ENCODE peak calls at places on chromosomes 2 and 18, in eight cellular contexts. One of them, this sample, is unnamed.

GRCh38 chr2:44578401-44579135 is 216.8 kb downstream of the CAMKMT start:
- DNase-seq in heart left ventricle: no peak
- DNase-seq in uterus: no peak
- DNase-seq in stomach: no peak
- DNase-seq in gastrocnemius medialis: no peak
- DNase-seq in IMR-90: peak; percentile 56
- DNase-seq in K562: no peak
- DNase-seq in sigmoid colon: no peak
- DNase-seq in this sample: no peak

GRCh38 chr2:54060000-54060399 is 55.4 kb upstream of the ACYP2 start:
- DNase-seq in IMR-90: peak; percentile 65
- DNase-seq in stomach: no peak
- DNase-seq in heart left ventricle: no peak
- DNase-seq in K562: no peak
- DNase-seq in gastrocnemius medialis: no peak
- DNase-seq in sigmoid colon: no peak
- DNase-seq in uterus: no peak
- DNase-seq in this sample: no peak

GRCh38 chr18:44651918-44652317 is 28.8 kb upstream of the SETBP1 start:
- DNase-seq in gastrocnemius medialis: no peak
- DNase-seq in heart left ventricle: no peak
- DNase-seq in IMR-90: no peak
- DNase-seq in sigmoid colon: no peak
- DNase-seq in stomach: no peak
- DNase-seq in K562: no peak
- DNase-seq in uterus: no peak
- DNase-seq in this sample: no peak

GRCh38 chr2:121242976-121243375 is 42.0 kb downstream of the TFCP2L1 start:
- DNase-seq in sigmoid colon: no peak
- DNase-seq in uterus: no peak
- DNase-seq in heart left ventricle: no peak
- DNase-seq in stomach: no peak
- DNase-seq in IMR-90: no peak
- DNase-seq in gastrocnemius medialis: no peak
- DNase-seq in K562: no peak
- DNase-seq in this sample: no peak

GRCh38 chr2:17429130-17429529 is 89.1 kb downstream of the RAD51AP2 start:
- DNase-seq in K562: no peak
- DNase-seq in gastrocnemius medialis: no peak
- DNase-seq in sigmoid colon: no peak
- DNase-seq in IMR-90: peak; percentile 3
- DNase-seq in stomach: no peak
- DNase-seq in heart left ventricle: no peak
- DNase-seq in uterus: no peak
- DNase-seq in this sample: no peak

GRCh38 chr2:237798236-237799059 is at the start of gene RBM44:
- DNase-seq in stomach: no peak
- DNase-seq in gastrocnemius medialis: no peak
- DNase-seq in uterus: no peak
- DNase-seq in K562: no peak
- DNase-seq in sigmoid colon: no peak
- DNase-seq in IMR-90: no peak
- DNase-seq in heart left ventricle: no peak
- DNase-seq in this sample: no peak

GRCh38 chr2:42696987-42697386 is 66.9 kb downstream of the OXER1 start:
- DNase-seq in gastrocnemius medialis: no peak
- DNase-seq in IMR-90: no peak
- DNase-seq in heart left ventricle: no peak
- DNase-seq in stomach: no peak
- DNase-seq in K562: no peak
- DNase-seq in sigmoid colon: no peak
- DNase-seq in uterus: no peak
- DNase-seq in this sample: no peak

GRCh38 chr2:19702267-19702666 is 199.5 kb downstream of the TTC32 start:
- DNase-seq in gastrocnemius medialis: no peak
- DNase-seq in stomach: no peak
- DNase-seq in sigmoid colon: no peak
- DNase-seq in uterus: no peak
- DNase-seq in heart left ventricle: no peak
- DNase-seq in K562: no peak
- DNase-seq in IMR-90: peak; percentile 30
- DNase-seq in this sample: no peak

GRCh38 chr2:38788306-38788705 is 10.3 kb downstream of the GEMIN6 start:
- DNase-seq in uterus: no peak
- DNase-seq in stomach: no peak
- DNase-seq in gastrocnemius medialis: no peak
- DNase-seq in heart left ventricle: no peak
- DNase-seq in sigmoid colon: no peak
- DNase-seq in IMR-90: no peak
- DNase-seq in K562: no peak
- DNase-seq in this sample: no peak

GRCh38 chr18:59200787-59201186 is 19.2 kb upstream of the GRP start:
- DNase-seq in gastrocnemius medialis: no peak
- DNase-seq in K562: no peak
- DNase-seq in sigmoid colon: no peak
- DNase-seq in uterus: no peak
- DNase-seq in heart left ventricle: no peak
- DNase-seq in IMR-90: no peak
- DNase-seq in stomach: no peak
- DNase-seq in this sample: no peak

GRCh38 chr2:238105506-238106338 is 5.6 kb downstream of the ESPNL start:
- DNase-seq in gastrocnemius medialis: peak; percentile 7
- DNase-seq in heart left ventricle: no peak
- DNase-seq in stomach: no peak
- DNase-seq in sigmoid colon: no peak
- DNase-seq in uterus: peak; percentile 15
- DNase-seq in K562: no peak
- DNase-seq in IMR-90: no peak
- DNase-seq in this sample: no peak

GRCh38 chr2:47033102-47033880 is 117.7 kb upstream of the MCFD2 start:
- DNase-seq in K562: no peak
- DNase-seq in uterus: no peak
- DNase-seq in IMR-90: no peak
- DNase-seq in stomach: no peak
- DNase-seq in heart left ventricle: no peak
- DNase-seq in sigmoid colon: no peak
- DNase-seq in gastrocnemius medialis: peak; percentile 56
- DNase-seq in this sample: no peak

GRCh38 chr2:81077396-81077795 is 772.8 kb upstream of the LRRTM1 start:
- DNase-seq in uterus: no peak
- DNase-seq in IMR-90: no peak
- DNase-seq in gastrocnemius medialis: no peak
- DNase-seq in K562: no peak
- DNase-seq in heart left ventricle: no peak
- DNase-seq in sigmoid colon: no peak
- DNase-seq in stomach: no peak
- DNase-seq in this sample: no peak

GRCh38 chr2:191863988-191864387 is 17.1 kb upstream of the CAVIN2 start:
- DNase-seq in stomach: no peak
- DNase-seq in IMR-90: peak; percentile 68
- DNase-seq in K562: no peak
- DNase-seq in gastrocnemius medialis: no peak
- DNase-seq in sigmoid colon: no peak
- DNase-seq in uterus: no peak
- DNase-seq in heart left ventricle: no peak
- DNase-seq in this sample: no peak

GRCh38 chr2:201201371-201201770 is 18.4 kb downstream of the CASP10 start:
- DNase-seq in uterus: no peak
- DNase-seq in sigmoid colon: no peak
- DNase-seq in K562: no peak
- DNase-seq in stomach: no peak
- DNase-seq in gastrocnemius medialis: no peak
- DNase-seq in IMR-90: no peak
- DNase-seq in heart left ventricle: no peak
- DNase-seq in this sample: no peak

DNA sequence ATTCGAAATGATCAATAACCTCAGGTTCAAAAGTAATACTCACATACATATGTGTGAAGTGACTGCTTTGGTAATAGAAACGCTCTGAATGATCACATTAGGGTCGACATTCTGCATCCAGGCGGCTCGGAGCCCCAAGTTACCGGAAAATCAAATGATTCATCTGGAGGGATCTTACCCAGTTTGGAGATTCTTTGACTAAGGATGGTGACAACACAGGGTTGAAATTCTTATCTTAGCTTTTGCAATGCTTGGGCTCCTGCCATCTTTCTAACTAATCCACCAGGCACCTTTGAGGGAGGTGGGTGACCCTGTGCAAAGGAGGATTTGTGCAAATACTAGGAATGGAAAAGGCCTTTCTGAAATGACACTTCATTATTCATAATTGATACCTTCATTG is 10.8 kb downstream of the GBX2 start:
- DNase-seq in sigmoid colon: no peak
- DNase-seq in K562: no peak
- DNase-seq in stomach: no peak
- DNase-seq in heart left ventricle: no peak
- DNase-seq in gastrocnemius medialis: no peak
- DNase-seq in IMR-90: no peak
- DNase-seq in uterus: no peak
- DNase-seq in this sample: no peak
- H3K27me3 ChIP-seq in sigmoid colon: peaks cover 50% of the 10 kb centered on the region
- H3K27me3 ChIP-seq in K562: peaks cover 40% of the 10 kb centered on the region
- H3K27me3 ChIP-seq in stomach: peaks cover 42% of the 10 kb centered on the region
- H3K27me3 ChIP-seq in heart left ventricle: peaks cover 55% of the 10 kb centered on the region
- H3K27me3 ChIP-seq in gastrocnemius medialis: peaks cover 37% of the 10 kb centered on the region
- H3K27me3 ChIP-seq in IMR-90: peaks cover 67% of the 10 kb centered on the region
- H3K27me3 ChIP-seq in uterus: no peaks in the 10 kb centered on the region
- H3K27me3 ChIP-seq in this sample: no peaks in the 10 kb centered on the region

GRCh38 chr2:122703676-122704075 is 948.2 kb downstream of the TSN start:
- DNase-seq in IMR-90: no peak
- DNase-seq in stomach: no peak
- DNase-seq in uterus: no peak
- DNase-seq in K562: no peak
- DNase-seq in gastrocnemius medialis: no peak
- DNase-seq in sigmoid colon: no peak
- DNase-seq in heart left ventricle: no peak
- DNase-seq in this sample: no peak

GRCh38 chr2:122707224-122707824 is 951.9 kb downstream of the TSN start:
- DNase-seq in K562: no peak
- DNase-seq in uterus: no peak
- DNase-seq in heart left ventricle: no peak
- DNase-seq in IMR-90: no peak
- DNase-seq in gastrocnemius medialis: no peak
- DNase-seq in stomach: no peak
- DNase-seq in sigmoid colon: no peak
- DNase-seq in this sample: no peak

GRCh38 chr2:122704109-122704563 is 948.7 kb downstream of the TSN start:
- DNase-seq in IMR-90: no peak
- DNase-seq in K562: no peak
- DNase-seq in sigmoid colon: no peak
- DNase-seq in gastrocnemius medialis: no peak
- DNase-seq in uterus: no peak
- DNase-seq in heart left ventricle: no peak
- DNase-seq in stomach: no peak
- DNase-seq in this sample: no peak

GRCh38 chr2:122706757-122707223 is 951.3 kb downstream of the TSN start:
- DNase-seq in IMR-90: no peak
- DNase-seq in stomach: no peak
- DNase-seq in K562: no peak
- DNase-seq in sigmoid colon: no peak
- DNase-seq in gastrocnemius medialis: no peak
- DNase-seq in uterus: no peak
- DNase-seq in heart left ventricle: no peak
- DNase-seq in this sample: no peak

DNA sequence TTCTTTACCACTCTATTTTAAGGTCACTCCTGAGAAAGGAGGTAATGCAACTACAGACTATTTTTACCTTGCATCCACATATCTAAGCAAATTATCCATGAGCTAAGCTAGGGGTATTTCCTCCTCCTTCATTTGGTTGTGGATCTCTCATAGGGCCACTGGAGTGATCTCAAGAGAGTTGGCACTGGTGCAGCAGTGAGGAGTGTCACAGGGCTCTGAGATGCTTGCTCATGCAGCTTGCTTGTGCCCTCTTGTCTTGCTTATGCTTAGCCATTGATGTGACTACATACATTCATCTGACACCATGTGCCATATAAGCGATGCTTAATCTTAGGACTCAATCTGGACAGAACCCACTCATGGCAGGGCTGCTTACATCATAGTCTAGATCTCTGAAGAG is 950.3 kb downstream of the TSN start:
- DNase-seq in heart left ventricle: no peak
- DNase-seq in gastrocnemius medialis: no peak
- DNase-seq in sigmoid colon: no peak
- DNase-seq in IMR-90: no peak
- DNase-seq in stomach: no peak
- DNase-seq in K562: no peak
- DNase-seq in uterus: no peak
- DNase-seq in this sample: no peak
- TF ChIP-seq POLR2A in heart left ventricle: no peak
- TF ChIP-seq POLR2A in gastrocnemius medialis: no peak
- TF ChIP-seq POLR2A in sigmoid colon: no peak
- TF ChIP-seq POLR2A in IMR-90: no peak
- TF ChIP-seq POLR2A in stomach: no peak
- TF ChIP-seq POLR2A in K562: no peak
- TF ChIP-seq POLR2A in uterus: no peak
- TF ChIP-seq POLR2A in this sample: no peak

GRCh38 chr2:218274586-218274985 is 4.3 kb downstream of the PNKD start:
- DNase-seq in uterus: no peak
- DNase-seq in K562: no peak
- DNase-seq in stomach: no peak
- DNase-seq in heart left ventricle: no peak
- DNase-seq in IMR-90: no peak
- DNase-seq in sigmoid colon: no peak
- DNase-seq in gastrocnemius medialis: no peak
- DNase-seq in this sample: no peak

GRCh38 chr2:218277921-218278320 is 7.6 kb downstream of the PNKD start:
- DNase-seq in K562: no peak
- DNase-seq in heart left ventricle: peak; percentile 8
- DNase-seq in stomach: no peak
- DNase-seq in gastrocnemius medialis: no peak
- DNase-seq in uterus: no peak
- DNase-seq in IMR-90: no peak
- DNase-seq in sigmoid colon: no peak
- DNase-seq in this sample: peak; percentile 63

GRCh38 chr2:218276986-218277755 is 6.9 kb downstream of the PNKD start:
- DNase-seq in gastrocnemius medialis: no peak
- DNase-seq in K562: no peak
- DNase-seq in heart left ventricle: peak; percentile 11
- DNase-seq in sigmoid colon: no peak
- DNase-seq in stomach: no peak
- DNase-seq in uterus: no peak
- DNase-seq in IMR-90: no peak
- DNase-seq in this sample: no peak

GRCh38 chr2:218273908-218274249 is 3.6 kb downstream of the PNKD start:
- DNase-seq in gastrocnemius medialis: no peak
- DNase-seq in uterus: no peak
- DNase-seq in sigmoid colon: no peak
- DNase-seq in heart left ventricle: no peak
- DNase-seq in stomach: no peak
- DNase-seq in IMR-90: no peak
- DNase-seq in K562: no peak
- DNase-seq in this sample: no peak

GRCh38 chr2:218275368-218276072 is 5.2 kb downstream of the PNKD start:
- DNase-seq in IMR-90: no peak
- DNase-seq in gastrocnemius medialis: no peak
- DNase-seq in heart left ventricle: no peak
- DNase-seq in stomach: no peak
- DNase-seq in K562: no peak
- DNase-seq in sigmoid colon: no peak
- DNase-seq in uterus: no peak
- DNase-seq in this sample: no peak
- H3K36me3 ChIP-seq in IMR-90: peaks cover 68% of the 10 kb centered on the region
- H3K36me3 ChIP-seq in gastrocnemius medialis: no peaks in the 10 kb centered on the region
- H3K36me3 ChIP-seq in heart left ventricle: peaks cover 71% of the 10 kb centered on the region
- H3K36me3 ChIP-seq in stomach: peaks cover 71% of the 10 kb centered on the region
- H3K36me3 ChIP-seq in K562: peaks cover 80% of the 10 kb centered on the region
- H3K36me3 ChIP-seq in sigmoid colon: peaks cover 70% of the 10 kb centered on the region
- H3K36me3 ChIP-seq in uterus: no peaks in the 10 kb centered on the region
- H3K36me3 ChIP-seq in this sample: peaks cover 53% of the 10 kb centered on the region

GRCh38 chr2:112585400-112585799 is 991 bp downstream of the CHCHD5 start:
- DNase-seq in gastrocnemius medialis: no peak
- DNase-seq in uterus: no peak
- DNase-seq in heart left ventricle: no peak
- DNase-seq in K562: no peak
- DNase-seq in sigmoid colon: no peak
- DNase-seq in IMR-90: no peak
- DNase-seq in stomach: no peak
- DNase-seq in this sample: no peak
- H3K27me3 ChIP-seq in gastrocnemius medialis: no peaks in the 10 kb centered on the region
- H3K27me3 ChIP-seq in uterus: no peaks in the 10 kb centered on the region
- H3K27me3 ChIP-seq in heart left ventricle: no peaks in the 10 kb centered on the region
- H3K27me3 ChIP-seq in K562: no peaks in the 10 kb centered on the region
- H3K27me3 ChIP-seq in sigmoid colon: no peaks in the 10 kb centered on the region
- H3K27me3 ChIP-seq in IMR-90: no peaks in the 10 kb centered on the region
- H3K27me3 ChIP-seq in stomach: no peaks in the 10 kb centered on the region
- H3K27me3 ChIP-seq in this sample: no peaks in the 10 kb centered on the region